ENCODE peak calls at places on chromosomes 7 and 10, in nine cellular contexts. A is pancreas, B is lower lobe of right lung, M is AG10803, N is coronary artery, U is BJ, E is psoas muscle, C is osteoblast, W is HCT116. T is an unnamed sample.

GRCh38 chr7:99558306-99559275 is at the start of gene ZNF655:
- DNase-seq in A (peak), B (peak), M (peak), N (peak), U (no peak), E (peak), C (peak), W (peak), T (peak)

GRCh38 chr10:95327367-95327766 is 36.6 kb upstream of the PDLIM1 start:
- DNase-seq in A (no peak), B (peak), M (peak), N (no peak), U (no peak), E (peak), C (no peak), W (no peak), T (peak)

GRCh38 chr10:22325272-22325947 is 4.5 kb downstream of the BMI1 start:
- DNase-seq in A (peak), B (peak), M (peak), N (peak), U (no peak), E (peak), C (peak), W (no peak), T (peak)

GRCh38 chr7:45129906-45130305 is 18.4 kb upstream of the TBRG4 start:
- DNase-seq in A (no peak), B (no peak), M (no peak), N (no peak), U (no peak), E (no peak), C (no peak), W (no peak), T (no peak)

GRCh38 chr7:136687693-136688322 is 180.6 kb upstream of the CHRM2 start:
- DNase-seq in A (no peak), B (no peak), M (peak), N (no peak), U (no peak), E (no peak), C (peak), W (no peak), T (peak)

GRCh38 chr7:129951076-129952011 is 1.4 kb downstream of the UBE2H start:
- DNase-seq in A (no peak), B (no peak), M (no peak), N (no peak), U (no peak), E (no peak), C (peak), W (no peak), T (peak)

GRCh38 chr10:100728928-100729876 is 16.2 kb upstream of the PAX2 start:
- DNase-seq in A (peak), B (no peak), M (peak), N (no peak), U (no peak), E (no peak), C (peak), W (peak), T (peak)

GRCh38 chr7:68109299-68109698 is 1112.7 kb downstream of the TYW1 start:
- DNase-seq in A (no peak), B (no peak), M (no peak), N (no peak), U (no peak), E (no peak), C (no peak), W (no peak), T (no peak)

GRCh38 chr7:87926581-87927461 is 7.2 kb upstream of the ADAM22 start:
- DNase-seq in A (no peak), B (no peak), M (no peak), N (no peak), U (no peak), E (no peak), C (no peak), W (no peak), T (no peak)

GRCh38 chr10:89518876-89519842 is 16.2 kb downstream of the SLC16A12 start:
- DNase-seq in A (no peak), B (no peak), M (peak), N (no peak), U (peak), E (no peak), C (peak), W (no peak), T (peak)

GRCh38 chr7:142896741-142897379 is 11.3 kb upstream of the TRPV6 start:
- DNase-seq in A (no peak), B (no peak), M (no peak), N (peak), U (no peak), E (no peak), C (no peak), W (no peak), T (no peak)

GRCh38 chr10:73073627-73074026 is 23.0 kb downstream of the P4HA1 start:
- DNase-seq in A (no peak), B (no peak), M (no peak), N (no peak), U (no peak), E (no peak), C (no peak), W (no peak), T (no peak)

GRCh38 chr7:43674559-43675436 is 54.5 kb downstream of the COA1 start:
- DNase-seq in A (no peak), B (no peak), M (peak), N (no peak), U (peak), E (no peak), C (peak), W (peak), T (peak)

GRCh38 chr7:11256501-11256900 is 282.8 kb downstream of the PHF14 start:
- DNase-seq in A (no peak), B (no peak), M (no peak), N (no peak), U (no peak), E (no peak), C (no peak), W (no peak), T (no peak)

GRCh38 chr10:18918545-18918944 is 130.1 kb upstream of the MALRD1 start:
- DNase-seq in A (no peak), B (no peak), M (peak), N (no peak), U (no peak), E (no peak), C (no peak), W (no peak), T (peak)

GRCh38 chr7:47658886-47659635 is 77.2 kb upstream of the TNS3 start:
- DNase-seq in A (no peak), B (no peak), M (no peak), N (no peak), U (no peak), E (no peak), C (no peak), W (no peak), T (no peak)

GRCh38 chr7:105738133-105738532 is 138.3 kb downstream of the ATXN7L1 start:
- DNase-seq in A (no peak), B (no peak), M (no peak), N (no peak), U (no peak), E (no peak), C (no peak), W (no peak), T (no peak)
- TF ChIP-seq CTCF in A (no peak), B (no peak), M (no peak), N (no peak), U (no peak), E (no peak), C (no peak), W (peak), T (no peak)

GRCh38 chr7:38630720-38631673 is at the start of gene AMPH:
- DNase-seq in A (peak), B (peak), M (peak), N (no peak), U (peak), E (peak), C (peak), W (no peak), T (peak)
- H3K4me3 ChIP-seq in A (peak), B (peak), M (peak), N (peak), U (peak), E (peak), C (peak), W (no peak), T (peak)

GRCh38 chr7:81501220-81501619 is 268.6 kb downstream of the HGF start:
- DNase-seq in A (no peak), B (no peak), M (peak), N (no peak), U (no peak), E (no peak), C (no peak), W (peak), T (peak)
- TF ChIP-seq CTCF in A (no peak), B (no peak), M (peak), N (no peak), U (peak), E (no peak), C (peak), W (peak), T (peak)

DNA sequence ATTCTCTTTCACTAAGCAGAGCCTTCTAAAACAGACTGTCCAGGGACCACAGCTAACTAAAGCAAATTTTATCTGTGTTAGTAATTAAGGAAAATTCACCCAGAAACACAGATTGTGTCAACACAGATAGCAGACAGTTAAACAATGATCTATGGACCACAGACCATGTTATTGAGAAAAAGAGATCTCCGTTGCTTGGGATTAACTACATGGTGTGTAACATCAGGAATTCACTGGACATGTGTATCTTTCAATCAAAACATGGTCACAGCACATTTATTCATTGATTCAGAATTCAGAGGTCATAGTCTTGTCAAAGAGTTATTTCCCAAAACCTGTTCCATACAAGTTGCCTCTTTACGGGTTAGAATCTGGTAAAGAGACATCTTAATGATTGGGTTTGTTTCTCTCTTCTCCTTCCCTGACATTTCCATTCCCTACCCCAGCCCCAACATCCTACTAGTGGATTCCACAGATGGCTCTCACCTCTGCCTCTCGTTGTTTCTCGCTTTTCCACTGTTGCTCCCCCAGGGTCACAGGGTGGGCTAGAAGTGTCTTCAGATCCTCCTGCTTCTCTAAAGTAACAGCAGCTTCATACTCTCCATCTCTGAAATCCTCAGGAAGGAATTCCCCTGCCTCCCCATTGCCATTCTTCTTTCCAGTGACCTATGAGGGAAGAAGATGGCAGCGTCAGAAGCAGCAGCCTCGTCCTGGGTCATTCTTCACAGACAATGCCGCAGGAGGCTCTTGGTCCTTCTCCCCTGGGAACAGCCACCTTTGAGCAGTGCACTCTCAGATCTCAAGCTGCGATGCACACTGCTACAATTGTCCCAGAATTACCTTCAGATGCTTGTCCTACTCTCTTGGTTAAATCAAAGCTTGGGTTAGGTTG is 958 bp downstream of the ANKRD1 start:
- DNase-seq in A (no peak), B (no peak), M (no peak), N (no peak), U (no peak), E (no peak), C (no peak), W (no peak), T (no peak)
- H3K4me3 ChIP-seq in A (no peak), B (no peak), M (no peak), N (no peak), U (no peak), E (peak), C (peak), W (no peak), T (no peak)

GRCh38 chr7:114988035-114988434 is 66.1 kb downstream of the MDFIC start:
- DNase-seq in A (no peak), B (no peak), M (no peak), N (no peak), U (no peak), E (no peak), C (no peak), W (no peak), T (peak)

GRCh38 chr7:114988755-114989154 is 66.9 kb downstream of the MDFIC start:
- DNase-seq in A (no peak), B (no peak), M (peak), N (no peak), U (peak), E (peak), C (no peak), W (no peak), T (peak)

GRCh38 chr7:114985316-114985715 is 63.4 kb downstream of the MDFIC start:
- DNase-seq in A (no peak), B (no peak), M (no peak), N (no peak), U (no peak), E (no peak), C (no peak), W (no peak), T (no peak)

GRCh38 chr7:114986805-114987204 is 64.9 kb downstream of the MDFIC start:
- DNase-seq in A (no peak), B (no peak), M (peak), N (no peak), U (no peak), E (no peak), C (no peak), W (no peak), T (no peak)

GRCh38 chr7:114986181-114986800 is 64.4 kb downstream of the MDFIC start:
- DNase-seq in A (no peak), B (no peak), M (no peak), N (no peak), U (no peak), E (no peak), C (no peak), W (no peak), T (no peak)
- TF ChIP-seq CTCF in A (no peak), B (no peak), M (no peak), N (no peak), U (no peak), E (no peak), C (no peak), W (no peak), T (no peak)

DNA sequence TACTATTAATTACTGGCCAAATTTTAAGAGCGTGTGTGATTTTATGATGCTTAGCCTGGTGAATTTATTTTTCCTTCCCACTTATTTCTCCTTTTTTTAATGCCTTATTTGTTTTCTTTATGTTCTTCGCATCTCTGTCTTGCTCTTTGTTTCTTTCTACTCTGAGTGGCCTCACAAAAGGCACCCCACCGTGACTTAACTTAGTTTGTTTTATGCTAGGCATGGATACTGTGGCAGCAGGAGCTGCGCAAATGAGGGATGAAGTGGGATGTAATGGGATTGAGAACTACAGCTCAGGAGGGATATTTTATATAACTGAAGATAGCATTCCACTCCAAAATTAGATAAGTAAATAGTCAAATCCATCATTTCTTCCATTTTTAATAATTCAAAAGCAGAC is 1.6 kb upstream of the CACNA2D1 start:
- DNase-seq in A (no peak), B (no peak), M (no peak), N (no peak), U (no peak), E (no peak), C (no peak), W (no peak), T (no peak)
- H3K4me3 ChIP-seq in A (no peak), B (no peak), M (no peak), N (no peak), U (no peak), E (no peak), C (no peak), W (no peak), T (no peak)

GRCh38 chr7:112215787-112216186 is 9.3 kb downstream of the ZNF277 start:
- DNase-seq in A (no peak), B (no peak), M (no peak), N (no peak), U (no peak), E (no peak), C (no peak), W (no peak), T (no peak)

GRCh38 chr7:112212516-112213036 is 6.1 kb downstream of the ZNF277 start:
- DNase-seq in A (no peak), B (no peak), M (peak), N (no peak), U (no peak), E (no peak), C (no peak), W (no peak), T (peak)

GRCh38 chr7:112213735-112214134 is 7.2 kb downstream of the ZNF277 start:
- DNase-seq in A (no peak), B (no peak), M (no peak), N (no peak), U (no peak), E (no peak), C (no peak), W (no peak), T (no peak)

GRCh38 chr7:112214268-112214667 is 7.8 kb downstream of the ZNF277 start:
- DNase-seq in A (no peak), B (no peak), M (no peak), N (no peak), U (no peak), E (no peak), C (no peak), W (no peak), T (no peak)

GRCh38 chr7:112214887-112215286 is 8.4 kb downstream of the ZNF277 start:
- DNase-seq in A (no peak), B (no peak), M (no peak), N (no peak), U (no peak), E (no peak), C (no peak), W (no peak), T (no peak)
- TF ChIP-seq CTCF in A (no peak), B (no peak), M (no peak), N (no peak), U (no peak), E (no peak), C (no peak), W (no peak), T (no peak)

GRCh38 chr10:4247379-4247778 is 462.4 kb upstream of the KLF6 start:
- DNase-seq in A (no peak), B (no peak), M (no peak), N (no peak), U (no peak), E (no peak), C (no peak), W (no peak), T (no peak)
- H3K4me3 ChIP-seq in A (no peak), B (no peak), M (no peak), N (no peak), U (no peak), E (no peak), C (peak), W (no peak), T (peak)

GRCh38 chr7:86814980-86815379 is 171.3 kb downstream of the GRM3 start:
- DNase-seq in A (no peak), B (no peak), M (peak), N (no peak), U (no peak), E (no peak), C (no peak), W (peak), T (peak)
- TF ChIP-seq CTCF in A (peak), B (peak), M (peak), N (no peak), U (peak), E (peak), C (no peak), W (peak), T (peak)

DNA sequence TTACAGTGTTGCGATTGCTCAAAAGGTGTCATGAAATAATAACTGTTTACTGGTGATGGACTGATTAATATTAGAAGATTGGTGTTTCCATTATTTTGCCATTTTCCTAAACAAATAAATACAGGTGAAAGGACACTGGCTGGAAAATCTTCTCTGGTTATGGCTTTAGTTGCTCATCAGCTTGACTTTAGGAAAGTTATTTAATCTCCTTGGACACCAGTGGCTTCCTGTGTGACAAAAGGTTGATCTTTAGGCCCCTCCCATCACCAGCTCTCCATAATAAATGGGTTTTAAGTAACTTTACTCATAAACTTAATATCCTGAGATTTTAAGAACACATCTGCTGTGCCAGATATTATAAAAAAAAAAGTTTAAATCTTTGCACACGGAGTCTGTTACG is 737 bp downstream of the CABCOCO1 start:
- DNase-seq in A (no peak), B (no peak), M (no peak), N (no peak), U (no peak), E (no peak), C (peak), W (no peak), T (no peak)
- H3K4me3 ChIP-seq in A (peak), B (peak), M (peak), N (no peak), U (peak), E (peak), C (peak), W (peak), T (peak)

T was measured in fibroblast of the aortic adventitia.